ENCODE peak calls at places on chromosomes 7 and 10, in ten cellular contexts. W, J, H, O, P, A, T, Q, Y and Z are unnamed samples.

GRCh38 chr10:6987536-6987945 is 407.5 kb upstream of the PRKCQ start:
- DNase-seq in W (no peak), J (no peak), H (no peak), O (no peak), P (no peak), A (no peak), T (no peak), Q (no peak), Y (no peak), Z (peak; percentile 89)

GRCh38 chr7:116948934-116949333 is 4.4 kb upstream of the ST7 start:
- DNase-seq in W (no peak), J (no peak), H (no peak), O (no peak), P (peak; percentile 26), A (no peak), T (no peak), Q (no peak), Y (no peak), Z (no peak)

GRCh38 chr7:153696242-153696641 is 356.0 kb upstream of the DPP6 start:
- DNase-seq in W (no peak), J (no peak), H (no peak), O (no peak), P (no peak), A (no peak), T (no peak), Q (no peak), Y (no peak), Z (no peak)

GRCh38 chr10:110833234-110833940 is 38.3 kb upstream of the PDCD4 start:
- DNase-seq in W (no peak), J (no peak), H (peak; percentile 44), O (no peak), P (peak; percentile 50), A (no peak), T (no peak), Q (no peak), Y (no peak), Z (no peak)

GRCh38 chr7:132509667-132510066 is 66.6 kb downstream of the PLXNA4 start:
- DNase-seq in W (no peak), J (no peak), H (no peak), O (no peak), P (no peak), A (no peak), T (no peak), Q (no peak), Y (no peak), Z (no peak)

GRCh38 chr10:94358480-94358879 is 4.3 kb downstream of the NOC3L start:
- DNase-seq in W (peak; percentile 85), J (peak; percentile 90), H (no peak), O (no peak), P (no peak), A (no peak), T (peak; percentile 89), Q (no peak), Y (no peak), Z (peak; percentile 56)

GRCh38 chr7:27111753-27112277 is 9.3 kb upstream of the HOXA2 start:
- DNase-seq in W (no peak), J (no peak), H (no peak), O (no peak), P (no peak), A (no peak), T (no peak), Q (no peak), Y (no peak), Z (no peak)

GRCh38 chr10:90849956-90850749 is 7.7 kb downstream of the HTR7 start:
- DNase-seq in W (no peak), J (no peak), H (no peak), O (no peak), P (no peak), A (no peak), T (peak; percentile 48), Q (no peak), Y (no peak), Z (no peak)

GRCh38 chr10:11272915-11273389 is 255.3 kb downstream of the CELF2 start:
- DNase-seq in W (no peak), J (no peak), H (peak; percentile 69), O (no peak), P (no peak), A (no peak), T (no peak), Q (no peak), Y (no peak), Z (no peak)

GRCh38 chr10:130746311-130746710 is 565.2 kb downstream of the TCERG1L start:
- DNase-seq in W (no peak), J (no peak), H (no peak), O (no peak), P (peak; percentile 9), A (peak; percentile 32), T (no peak), Q (no peak), Y (no peak), Z (no peak)

GRCh38 chr10:26725837-26726727 is 28.6 kb downstream of the PDSS1 start:
- DNase-seq in W (peak; percentile 55), J (peak; percentile 70), H (peak; percentile 51), O (peak; percentile 43), P (peak; percentile 70), A (peak; percentile 83), T (no peak), Q (peak; percentile 71), Y (peak; percentile 30), Z (peak; percentile 61)